ENCODE peak calls at places on chromosomes 1 and 21, in nine cellular contexts. One of them, this sample, is unnamed. For H3K4me1, the result is how much of the 10 kb centered on the place peaks cover.

GRCh38 chr1:112579801-112580510 is 39.0 kb downstream of the ST7L start:
- DNase-seq in A549: no peak
- DNase-seq in left lung: no peak
- DNase-seq in K562: no peak
- DNase-seq in esophagus squamous epithelium: no peak
- DNase-seq in foreskin keratinocyte: no peak
- DNase-seq in IMR-90: peak
- DNase-seq in pancreas: no peak
- DNase-seq in transverse colon: no peak
- DNase-seq in this sample: no peak

GRCh38 chr1:147907786-147908509 is 5.4 kb downstream of the GJA8 start:
- DNase-seq in pancreas: peak
- DNase-seq in A549: no peak
- DNase-seq in IMR-90: no peak
- DNase-seq in foreskin keratinocyte: no peak
- DNase-seq in left lung: peak
- DNase-seq in esophagus squamous epithelium: no peak
- DNase-seq in transverse colon: no peak
- DNase-seq in K562: no peak
- DNase-seq in this sample: no peak

GRCh38 chr1:107789817-107790609 is 175.0 kb downstream of the VAV3 start:
- DNase-seq in left lung: no peak
- DNase-seq in IMR-90: no peak
- DNase-seq in A549: no peak
- DNase-seq in pancreas: no peak
- DNase-seq in transverse colon: no peak
- DNase-seq in K562: no peak
- DNase-seq in esophagus squamous epithelium: no peak
- DNase-seq in foreskin keratinocyte: peak
- DNase-seq in this sample: no peak

GRCh38 chr1:27436204-27437159 is 44.1 kb downstream of the GPR3 start:
- DNase-seq in A549: peak
- DNase-seq in esophagus squamous epithelium: no peak
- DNase-seq in transverse colon: peak
- DNase-seq in IMR-90: peak
- DNase-seq in foreskin keratinocyte: peak
- DNase-seq in left lung: no peak
- DNase-seq in pancreas: no peak
- DNase-seq in K562: peak
- DNase-seq in this sample: no peak

GRCh38 chr21:41894922-41895557 is 15.9 kb upstream of the PRDM15 start:
- DNase-seq in IMR-90: peak
- DNase-seq in esophagus squamous epithelium: no peak
- DNase-seq in A549: no peak
- DNase-seq in foreskin keratinocyte: peak
- DNase-seq in pancreas: no peak
- DNase-seq in K562: peak
- DNase-seq in transverse colon: no peak
- DNase-seq in left lung: no peak
- DNase-seq in this sample: no peak

GRCh38 chr1:7810395-7810794 is 26.3 kb downstream of the PER3 start:
- DNase-seq in A549: no peak
- DNase-seq in pancreas: no peak
- DNase-seq in esophagus squamous epithelium: no peak
- DNase-seq in left lung: no peak
- DNase-seq in IMR-90: peak
- DNase-seq in foreskin keratinocyte: peak
- DNase-seq in K562: peak
- DNase-seq in transverse colon: no peak
- DNase-seq in this sample: no peak

GRCh38 chr1:209030454-209031167 is 552.9 kb upstream of the CAMK1G start:
- DNase-seq in K562: no peak
- DNase-seq in esophagus squamous epithelium: no peak
- DNase-seq in transverse colon: peak
- DNase-seq in A549: no peak
- DNase-seq in foreskin keratinocyte: no peak
- DNase-seq in IMR-90: no peak
- DNase-seq in left lung: no peak
- DNase-seq in pancreas: peak
- DNase-seq in this sample: no peak

GRCh38 chr1:41622859-41623732 is 138.6 kb upstream of the EDN2 start:
- DNase-seq in transverse colon: no peak
- DNase-seq in A549: no peak
- DNase-seq in K562: no peak
- DNase-seq in IMR-90: peak
- DNase-seq in left lung: no peak
- DNase-seq in pancreas: no peak
- DNase-seq in foreskin keratinocyte: no peak
- DNase-seq in esophagus squamous epithelium: no peak
- DNase-seq in this sample: no peak

GRCh38 chr21:39107739-39108138 is 75.5 kb downstream of the PSMG1 start:
- DNase-seq in IMR-90: no peak
- DNase-seq in transverse colon: no peak
- DNase-seq in foreskin keratinocyte: no peak
- DNase-seq in left lung: no peak
- DNase-seq in A549: no peak
- DNase-seq in pancreas: no peak
- DNase-seq in esophagus squamous epithelium: no peak
- DNase-seq in K562: no peak
- DNase-seq in this sample: no peak

GRCh38 chr1:9435854-9436253 is 103.4 kb upstream of the SLC25A33 start:
- DNase-seq in IMR-90: no peak
- DNase-seq in pancreas: no peak
- DNase-seq in A549: no peak
- DNase-seq in transverse colon: no peak
- DNase-seq in esophagus squamous epithelium: no peak
- DNase-seq in foreskin keratinocyte: no peak
- DNase-seq in K562: no peak
- DNase-seq in left lung: no peak
- DNase-seq in this sample: no peak

GRCh38 chr1:20216574-20216973 is 30.3 kb upstream of the PLA2G2C start:
- DNase-seq in pancreas: no peak
- DNase-seq in foreskin keratinocyte: peak
- DNase-seq in esophagus squamous epithelium: no peak
- DNase-seq in IMR-90: peak
- DNase-seq in left lung: no peak
- DNase-seq in A549: no peak
- DNase-seq in transverse colon: peak
- DNase-seq in K562: peak
- DNase-seq in this sample: no peak

GRCh38 chr1:192592493-192592892 is 16.9 kb downstream of the RGS1 start:
- DNase-seq in left lung: no peak
- DNase-seq in pancreas: no peak
- DNase-seq in K562: no peak
- DNase-seq in foreskin keratinocyte: no peak
- DNase-seq in IMR-90: no peak
- DNase-seq in A549: no peak
- DNase-seq in esophagus squamous epithelium: no peak
- DNase-seq in transverse colon: no peak
- DNase-seq in this sample: no peak

GRCh38 chr1:111998332-111998731 is 8.9 kb upstream of the KCND3 start:
- DNase-seq in foreskin keratinocyte: no peak
- DNase-seq in K562: no peak
- DNase-seq in A549: no peak
- DNase-seq in pancreas: no peak
- DNase-seq in left lung: no peak
- DNase-seq in esophagus squamous epithelium: no peak
- DNase-seq in transverse colon: no peak
- DNase-seq in IMR-90: no peak
- DNase-seq in this sample: no peak

GRCh38 chr1:225544924-225545323 is 108.0 kb downstream of the ENAH start:
- DNase-seq in K562: no peak
- DNase-seq in A549: no peak
- DNase-seq in pancreas: no peak
- DNase-seq in IMR-90: no peak
- DNase-seq in foreskin keratinocyte: no peak
- DNase-seq in esophagus squamous epithelium: no peak
- DNase-seq in transverse colon: no peak
- DNase-seq in left lung: no peak
- DNase-seq in this sample: no peak

GRCh38 chr1:221429262-221429661 is 312.6 kb downstream of the DUSP10 start:
- DNase-seq in esophagus squamous epithelium: no peak
- DNase-seq in K562: no peak
- DNase-seq in left lung: no peak
- DNase-seq in IMR-90: peak
- DNase-seq in transverse colon: no peak
- DNase-seq in pancreas: no peak
- DNase-seq in foreskin keratinocyte: peak
- DNase-seq in A549: no peak
- DNase-seq in this sample: no peak

GRCh38 chr1:167781558-167781957 is 59.8 kb downstream of the MPZL1 start:
- DNase-seq in esophagus squamous epithelium: no peak
- DNase-seq in K562: no peak
- DNase-seq in A549: no peak
- DNase-seq in IMR-90: no peak
- DNase-seq in left lung: no peak
- DNase-seq in transverse colon: no peak
- DNase-seq in pancreas: no peak
- DNase-seq in foreskin keratinocyte: no peak
- DNase-seq in this sample: no peak

GRCh38 chr1:30378991-30379581 is 344.3 kb downstream of the MATN1 start:
- DNase-seq in transverse colon: no peak
- DNase-seq in esophagus squamous epithelium: no peak
- DNase-seq in pancreas: no peak
- DNase-seq in A549: no peak
- DNase-seq in IMR-90: peak
- DNase-seq in foreskin keratinocyte: peak
- DNase-seq in left lung: no peak
- DNase-seq in K562: no peak
- DNase-seq in this sample: no peak

GRCh38 chr1:156714830-156715229 is 9.4 kb upstream of the CRABP2 start:
- DNase-seq in pancreas: no peak
- DNase-seq in K562: no peak
- DNase-seq in esophagus squamous epithelium: no peak
- DNase-seq in left lung: no peak
- DNase-seq in foreskin keratinocyte: no peak
- DNase-seq in IMR-90: no peak
- DNase-seq in transverse colon: no peak
- DNase-seq in A549: no peak
- DNase-seq in this sample: no peak

GRCh38 chr1:62429581-62429980 is 7.3 kb upstream of the USP1 start:
- DNase-seq in left lung: no peak
- DNase-seq in esophagus squamous epithelium: no peak
- DNase-seq in transverse colon: no peak
- DNase-seq in K562: no peak
- DNase-seq in pancreas: no peak
- DNase-seq in A549: no peak
- DNase-seq in foreskin keratinocyte: peak
- DNase-seq in IMR-90: no peak
- DNase-seq in this sample: no peak
- H3K4me1 ChIP-seq in left lung: under half
- H3K4me1 ChIP-seq in esophagus squamous epithelium: under half
- H3K4me1 ChIP-seq in transverse colon: under half
- H3K4me1 ChIP-seq in K562: under half
- H3K4me1 ChIP-seq in pancreas: under half
- H3K4me1 ChIP-seq in A549: under half
- H3K4me1 ChIP-seq in foreskin keratinocyte: under half
- H3K4me1 ChIP-seq in IMR-90: under half
- H3K4me1 ChIP-seq in this sample: under half

GRCh38 chr1:1273535-1274298 is at the start of gene UBE2J2:
- DNase-seq in A549: peak
- DNase-seq in esophagus squamous epithelium: peak
- DNase-seq in pancreas: peak
- DNase-seq in left lung: peak
- DNase-seq in foreskin keratinocyte: peak
- DNase-seq in transverse colon: peak
- DNase-seq in IMR-90: peak
- DNase-seq in K562: peak
- DNase-seq in this sample: peak
- TF ChIP-seq CTCF in A549: no peak
- TF ChIP-seq CTCF in esophagus squamous epithelium: peak
- TF ChIP-seq CTCF in pancreas: no peak
- TF ChIP-seq CTCF in left lung: no peak
- TF ChIP-seq CTCF in foreskin keratinocyte: peak
- TF ChIP-seq CTCF in transverse colon: no peak
- TF ChIP-seq CTCF in IMR-90: no peak
- TF ChIP-seq CTCF in K562: no peak
- TF ChIP-seq CTCF in this sample: peak

DNA sequence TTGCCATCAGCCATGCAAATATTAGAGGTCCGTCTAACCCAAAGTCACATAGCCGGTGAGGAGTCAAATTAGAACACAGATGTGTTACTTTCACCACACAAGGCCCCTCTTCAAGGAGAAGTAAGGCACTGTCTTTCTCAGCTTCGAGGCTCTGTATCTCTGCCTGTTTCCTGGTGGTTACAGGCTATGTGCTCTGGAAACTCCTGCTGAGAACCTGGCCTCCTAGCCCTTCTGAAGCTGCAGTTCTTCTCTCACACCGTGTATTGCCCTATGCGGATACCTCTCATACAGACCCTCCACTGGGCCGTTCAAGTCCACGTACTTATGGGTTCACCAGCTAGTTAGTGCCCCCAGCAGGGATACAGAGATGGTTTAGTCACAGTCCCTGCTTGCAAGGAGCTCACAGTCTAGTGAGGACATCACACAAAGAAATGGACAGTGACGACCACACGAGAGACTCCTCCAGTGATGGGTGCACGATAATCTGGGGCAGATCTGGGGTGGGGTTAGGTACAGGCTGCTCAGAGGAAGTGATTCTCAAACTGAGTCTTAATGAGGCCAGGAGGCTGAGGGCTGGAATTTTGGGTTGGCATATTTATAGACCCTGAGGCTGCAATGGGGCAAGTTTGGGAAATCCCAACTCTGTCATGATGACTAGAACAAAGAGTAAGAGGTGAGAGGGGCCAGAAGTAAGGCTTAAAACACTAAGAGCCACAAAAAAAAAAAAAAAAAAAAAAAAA is 22.8 kb upstream of the ELOA start:
- DNase-seq in foreskin keratinocyte: peak
- DNase-seq in pancreas: no peak
- DNase-seq in esophagus squamous epithelium: no peak
- DNase-seq in IMR-90: peak
- DNase-seq in A549: no peak
- DNase-seq in K562: no peak
- DNase-seq in left lung: no peak
- DNase-seq in transverse colon: no peak
- DNase-seq in this sample: no peak
- H3K27ac ChIP-seq in foreskin keratinocyte: no peak
- H3K27ac ChIP-seq in pancreas: no peak
- H3K27ac ChIP-seq in esophagus squamous epithelium: no peak
- H3K27ac ChIP-seq in IMR-90: peak
- H3K27ac ChIP-seq in A549: no peak
- H3K27ac ChIP-seq in K562: peak
- H3K27ac ChIP-seq in left lung: no peak
- H3K27ac ChIP-seq in transverse colon: no peak
- H3K27ac ChIP-seq in this sample: no peak

DNA sequence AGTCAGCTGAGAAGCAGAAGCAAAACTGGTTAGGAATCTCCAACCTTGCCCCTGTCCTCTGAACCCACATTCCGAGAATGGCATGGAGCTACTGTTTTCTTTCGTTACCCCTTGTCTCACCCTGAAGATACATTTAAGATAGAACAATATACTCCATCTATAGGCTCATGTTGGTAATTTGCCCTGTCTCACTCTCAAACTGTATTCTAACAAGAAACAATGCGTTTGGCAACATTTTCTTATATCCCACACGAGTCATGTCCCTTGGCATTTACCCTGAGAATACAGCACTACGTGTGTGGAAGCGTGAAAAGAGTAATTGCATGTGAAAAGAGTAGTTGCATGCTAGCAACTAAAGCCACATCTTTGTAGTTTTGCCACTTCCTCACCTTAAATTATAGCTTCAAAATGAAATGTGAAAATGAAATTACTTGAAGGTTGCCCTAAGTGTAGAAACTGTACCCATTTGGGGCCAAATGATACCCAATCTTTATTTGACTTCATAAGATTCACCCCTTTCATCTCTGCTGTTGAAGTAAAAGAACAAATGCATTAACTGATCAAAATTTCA is 5.3 kb downstream of the SLAMF7 start:
- DNase-seq in A549: no peak
- DNase-seq in transverse colon: no peak
- DNase-seq in esophagus squamous epithelium: no peak
- DNase-seq in left lung: no peak
- DNase-seq in foreskin keratinocyte: no peak
- DNase-seq in IMR-90: no peak
- DNase-seq in K562: no peak
- DNase-seq in pancreas: no peak
- DNase-seq in this sample: no peak
- H3K4me1 ChIP-seq in A549: under half
- H3K4me1 ChIP-seq in transverse colon: under half
- H3K4me1 ChIP-seq in esophagus squamous epithelium: under half
- H3K4me1 ChIP-seq in left lung: under half
- H3K4me1 ChIP-seq in foreskin keratinocyte: under half
- H3K4me1 ChIP-seq in IMR-90: under half
- H3K4me1 ChIP-seq in K562: under half
- H3K4me1 ChIP-seq in pancreas: under half
- H3K4me1 ChIP-seq in this sample: under half

This sample was measured in right atrium auricular region.